ENCODE peak calls at places on chromosomes 5 and 9, in six cellular contexts. M is SK-N-SH, P is A549, I is GM12878, X is HepG2, L is K562. A is an unnamed sample.

GRCh38 chr5:133924221-133924920 is 44.1 kb downstream of the C5orf15 start:
- DNase-seq in I (no peak), P (no peak), M (peak; percentile 65), L (no peak), X (no peak), A (no peak)

GRCh38 chr9:132857031-132857430 is 21.1 kb downstream of the AK8 start:
- DNase-seq in X (no peak), I (no peak), M (no peak), L (no peak), P (no peak), A (no peak)

GRCh38 chr5:10831416-10831815 is 70.4 kb upstream of the DAP start:
- DNase-seq in X (no peak), M (no peak), I (no peak), L (no peak), P (no peak), A (no peak)

GRCh38 chr5:126521130-126521529 is 73.9 kb downstream of the ALDH7A1 start:
- DNase-seq in P (no peak), L (no peak), X (no peak), I (no peak), M (no peak), A (no peak)

GRCh38 chr9:98333703-98334582 is 78.5 kb upstream of the TBC1D2 start:
- DNase-seq in L (no peak), I (no peak), X (no peak), P (no peak), M (no peak), A (peak; percentile 66)

GRCh38 chr5:170107674-170108073 is 2.0 kb downstream of the FOXI1 start:
- DNase-seq in M (no peak), P (no peak), I (no peak), L (no peak), X (no peak), A (no peak)

GRCh38 chr9:12934515-12935301 is 159.9 kb downstream of the LURAP1L start:
- DNase-seq in X (no peak), I (no peak), M (no peak), L (no peak), P (no peak), A (no peak)

GRCh38 chr9:124045076-124045829 is 33.7 kb downstream of the LHX2 start:
- DNase-seq in I (no peak), X (no peak), P (no peak), M (peak; percentile 83), L (peak; percentile 42), A (no peak)

GRCh38 chr5:44663991-44664710 is 144.6 kb upstream of the MRPS30 start:
- DNase-seq in P (no peak), I (no peak), M (no peak), L (no peak), X (no peak), A (no peak)

GRCh38 chr9:129237804-129238203 is 59.7 kb upstream of the IER5L start:
- DNase-seq in M (no peak), P (no peak), I (no peak), L (no peak), X (no peak), A (no peak)

GRCh38 chr9:68844623-68845612 is 139.9 kb downstream of the PIP5K1B start:
- DNase-seq in I (no peak), L (peak; percentile 39), P (peak; percentile 16), X (peak; percentile 25), M (peak; percentile 12), A (peak; percentile 16)

GRCh38 chr9:34559616-34560546 is 29.6 kb downstream of the CNTFR start:
- DNase-seq in I (no peak), X (peak; percentile 21), P (peak; percentile 50), M (peak; percentile 79), L (no peak), A (no peak)

GRCh38 chr5:172525633-172526360 is 71.5 kb upstream of the SH3PXD2B start:
- DNase-seq in M (no peak), I (no peak), L (no peak), P (no peak), X (no peak), A (no peak)

GRCh38 chr9:92719028-92719647 is 45.5 kb downstream of the BICD2 start:
- DNase-seq in X (no peak), M (no peak), I (no peak), L (no peak), P (no peak), A (no peak)

GRCh38 chr5:116951217-116951616 is 376.6 kb upstream of the SEMA6A start:
- DNase-seq in I (no peak), M (no peak), L (no peak), P (no peak), X (no peak), A (no peak)

GRCh38 chr5:99037668-99038067 is 108.9 kb upstream of the CHD1 start:
- DNase-seq in I (no peak), P (no peak), X (peak; percentile 45), M (no peak), L (no peak), A (no peak)

GRCh38 chr5:42636425-42636824 is 120.2 kb upstream of the CCDC152 start:
- DNase-seq in M (no peak), L (peak; percentile 19), X (peak; percentile 29), I (no peak), P (no peak), A (peak; percentile 22)

GRCh38 chr5:158855510-158855909 is 244.2 kb downstream of the EBF1 start:
- DNase-seq in L (no peak), I (no peak), P (peak; percentile 18), X (peak; percentile 24), M (no peak), A (no peak)

GRCh38 chr5:92017786-92018185 is 634.7 kb upstream of the ARRDC3 start:
- DNase-seq in L (no peak), I (no peak), P (peak; percentile 5), M (no peak), X (no peak), A (peak; percentile 65)

GRCh38 chr9:18105996-18106595 is 367.9 kb upstream of the ADAMTSL1 start:
- DNase-seq in M (no peak), P (no peak), I (no peak), L (no peak), X (no peak), A (no peak)
- TF ChIP-seq REST in M (no peak), P (no peak), I (no peak), L (no peak), X (no peak), A (no peak)

DNA sequence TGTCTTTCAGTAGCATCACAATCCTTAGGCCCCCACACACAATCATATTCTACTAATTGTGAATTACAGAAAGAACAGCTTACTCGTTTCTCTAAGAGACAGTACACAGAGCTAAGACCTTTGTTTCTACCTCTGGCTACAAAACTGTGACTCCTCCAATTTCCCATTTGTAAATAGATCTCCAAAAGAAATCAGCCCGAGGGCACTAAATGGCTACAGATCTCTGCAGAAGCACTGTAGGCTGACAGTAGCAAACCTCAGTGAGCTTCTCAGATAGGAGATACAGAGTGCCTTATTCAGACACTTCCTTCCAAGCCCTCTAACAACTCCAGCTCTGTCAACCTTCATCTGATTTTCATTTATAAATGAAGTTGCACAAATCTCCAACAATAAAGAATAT is 51.0 kb downstream of the EFNA5 start:
- DNase-seq in X (no peak), L (no peak), P (no peak), I (no peak), M (no peak), A (no peak)
- TF ChIP-seq RAD21 in X (no peak), L (no peak), P (no peak), I (no peak), M (no peak), A (no peak)

DNA sequence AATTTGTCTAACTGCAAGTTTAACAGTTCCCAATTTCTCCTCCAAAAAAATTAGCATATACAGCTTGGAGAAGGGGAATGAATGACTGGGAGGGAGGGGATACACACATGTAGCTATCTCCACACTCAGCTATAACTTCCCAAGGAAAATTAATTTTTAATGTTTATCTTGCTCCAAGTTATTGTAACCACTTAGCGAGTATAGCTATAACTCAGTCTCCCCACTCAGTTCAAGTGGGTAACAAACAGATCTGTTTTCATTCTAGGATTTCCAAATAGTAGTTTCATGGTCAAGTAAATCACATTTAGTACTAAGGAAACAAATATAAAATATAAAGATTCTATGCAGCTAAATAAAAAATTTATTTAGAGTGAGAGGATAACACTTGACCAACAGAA is 10.0 kb upstream of the NFIB start:
- DNase-seq in M (no peak), L (no peak), P (no peak), I (no peak), X (no peak), A (no peak)
- H3K4me2 ChIP-seq in M (no peak overlapping the region), L (peak overlapping the region; percentile 36), P (peak overlapping the region; percentile 71), I (no peak overlapping the region), X (no peak overlapping the region), A (no peak overlapping the region)

GRCh38 chr5:72110401-72111013 is 3.2 kb downstream of the MAP1B start:
- DNase-seq in X (no peak), P (no peak), M (peak; percentile 54), L (no peak), I (no peak), A (no peak)
- TF ChIP-seq REST in X (no peak), P (no peak), M (no peak), L (no peak), I (no peak), A (no peak)

A was measured in HCT116.